ENCODE peak calls at places on chromosomes 3 and 15, in ten cellular contexts. N, C, L, F, U, H, K, P, O and Z are unnamed samples. For H3K27me3, H3K36me3 and H3K4me1, the result is how much of the 10 kb centered on the place peaks cover.

GRCh38 chr3:45677045-45677436 is 12.2 kb upstream of the SACM1L start:
- DNase-seq in U (peak), L (no peak), K (no peak), F (no peak), H (peak), P (no peak), O (no peak), C (peak), N (peak), Z (peak)

GRCh38 chr15:43104426-43104825 is 1.4 kb downstream of the UBR1 start:
- DNase-seq in C (no peak), H (no peak), F (no peak), N (no peak), O (no peak), L (no peak), K (peak), U (no peak), P (no peak), Z (no peak)

GRCh38 chr15:98476559-98476958 is 171.8 kb upstream of the IGF1R start:
- DNase-seq in N (no peak), L (no peak), U (no peak), F (no peak), K (no peak), H (no peak), C (no peak), P (no peak), O (no peak), Z (no peak)

GRCh38 chr3:157294444-157294843 is 134.5 kb upstream of the CCNL1 start:
- DNase-seq in L (no peak), H (no peak), P (no peak), N (no peak), U (no peak), O (no peak), C (no peak), K (no peak), F (no peak), Z (no peak)

GRCh38 chr3:10665611-10666010 is 150.4 kb upstream of the SLC6A11 start:
- DNase-seq in P (no peak), K (no peak), L (no peak), C (no peak), H (no peak), U (no peak), O (no peak), N (no peak), F (no peak), Z (no peak)

GRCh38 chr3:34882764-34883163 is 756.6 kb upstream of the ARPP21 start:
- DNase-seq in P (no peak), O (no peak), L (no peak), H (no peak), U (no peak), N (no peak), K (no peak), F (peak), C (peak), Z (no peak)

GRCh38 chr3:186882125-186882524 is 39.6 kb downstream of the ADIPOQ start:
- DNase-seq in L (no peak), F (no peak), O (no peak), U (no peak), C (no peak), P (no peak), H (no peak), K (no peak), N (no peak), Z (no peak)

GRCh38 chr15:96115642-96116041 is 214.9 kb upstream of the NR2F2 start:
- DNase-seq in H (no peak), C (no peak), U (peak), N (no peak), F (no peak), O (no peak), K (no peak), P (no peak), L (no peak), Z (no peak)

GRCh38 chr3:8793242-8793641 is 23.8 kb upstream of the OXTR start:
- DNase-seq in L (no peak), P (no peak), O (no peak), F (peak), H (no peak), K (no peak), N (no peak), U (no peak), C (no peak), Z (no peak)

GRCh38 chr15:66065325-66065724 is 188.2 kb downstream of the MEGF11 start:
- DNase-seq in H (no peak), L (peak), F (no peak), O (no peak), K (no peak), C (no peak), P (no peak), N (no peak), U (no peak), Z (no peak)

GRCh38 chr3:9180764-9181117 is 68.7 kb downstream of the SRGAP3 start:
- DNase-seq in F (no peak), C (peak), O (no peak), U (no peak), H (peak), N (no peak), K (no peak), L (no peak), P (no peak), Z (no peak)

GRCh38 chr15:97966924-97967620 is 6.6 kb downstream of the ARRDC4 start:
- DNase-seq in U (no peak), C (peak), N (no peak), P (no peak), K (no peak), O (no peak), F (no peak), L (no peak), H (no peak), Z (no peak)

GRCh38 chr3:105014631-105015030 is 352.1 kb upstream of the ALCAM start:
- DNase-seq in U (no peak), K (no peak), P (no peak), F (no peak), O (no peak), H (no peak), N (no peak), C (no peak), L (no peak), Z (no peak)

GRCh38 chr3:29275309-29275708 is 5.6 kb upstream of the RBMS3 start:
- DNase-seq in P (no peak), N (no peak), H (no peak), U (no peak), C (no peak), F (no peak), L (no peak), K (no peak), O (no peak), Z (no peak)

GRCh38 chr3:13166243-13167063 is 93.2 kb upstream of the IQSEC1 start:
- DNase-seq in C (no peak), P (no peak), N (no peak), U (no peak), L (no peak), F (no peak), H (no peak), K (no peak), O (no peak), Z (no peak)

GRCh38 chr15:29682781-29683180 is 139.5 kb downstream of the TJP1 start:
- DNase-seq in O (no peak), N (no peak), K (no peak), L (no peak), H (no peak), C (no peak), F (no peak), P (no peak), U (no peak), Z (no peak)

GRCh38 chr3:40097507-40098117 is 211.9 kb upstream of the EIF1B start:
- DNase-seq in N (no peak), K (no peak), F (no peak), H (no peak), L (no peak), P (no peak), O (no peak), C (no peak), U (no peak), Z (no peak)

GRCh38 chr3:128546646-128547045 is 53.6 kb upstream of the GATA2 start:
- DNase-seq in F (peak), U (no peak), N (no peak), O (no peak), H (no peak), P (no peak), L (peak), K (no peak), C (no peak), Z (no peak)

GRCh38 chr3:47910777-47911440 is 105.3 kb downstream of the MAP4 start:
- DNase-seq in F (peak), H (no peak), N (no peak), C (no peak), U (peak), O (no peak), L (no peak), K (peak), P (no peak), Z (no peak)

GRCh38 chr3:114827495-114827894 is 319.6 kb downstream of the ZBTB20 start:
- DNase-seq in H (peak), U (peak), N (no peak), K (peak), O (no peak), L (no peak), C (peak), P (no peak), F (peak), Z (no peak)

GRCh38 chr3:191790934-191791333 is 330.0 kb downstream of the PYDC2 start:
- DNase-seq in H (no peak), L (no peak), F (no peak), P (no peak), K (no peak), C (no peak), O (no peak), U (no peak), N (no peak), Z (no peak)

DNA sequence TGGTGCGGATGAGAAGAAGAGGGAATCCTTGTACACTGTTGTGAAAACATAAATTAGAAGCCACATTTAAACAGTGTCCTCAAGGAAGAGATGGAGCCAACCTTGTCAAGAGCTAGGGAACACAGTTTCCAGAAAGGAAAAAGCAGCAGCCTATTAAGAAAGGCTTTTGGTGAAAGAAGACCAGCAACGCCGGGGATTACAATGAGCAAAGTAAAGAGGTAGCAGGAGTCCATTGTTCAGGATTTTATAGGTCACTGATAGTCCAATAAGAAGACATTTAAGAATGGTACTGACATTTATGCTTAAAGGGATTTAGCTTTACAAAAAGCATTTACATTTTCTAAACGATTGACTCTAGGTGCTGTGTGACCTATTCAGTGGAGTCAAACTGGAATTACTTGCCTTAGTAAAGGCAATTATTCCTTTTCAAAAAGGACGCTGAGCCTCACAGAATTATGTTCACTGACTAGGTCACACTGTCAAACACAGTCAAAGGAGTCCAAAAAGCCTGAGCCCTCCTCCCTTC is 40.8 kb downstream of the CSNK1G1 start:
- DNase-seq in C (no peak), F (no peak), U (no peak), L (no peak), H (no peak), K (no peak), N (no peak), O (no peak), P (no peak), Z (no peak)
- H3K27me3 ChIP-seq in C (under half), F (under half), U (under half), L (under half), H (under half), K (under half), N (under half), O (under half), P (under half), Z (under half)

GRCh38 chr3:41632705-41633104 is 329.2 kb downstream of the ULK4 start:
- DNase-seq in F (no peak), C (no peak), N (no peak), L (no peak), P (no peak), H (no peak), O (no peak), U (peak), K (no peak), Z (no peak)

GRCh38 chr3:41640076-41640475 is 321.8 kb downstream of the ULK4 start:
- DNase-seq in H (no peak), C (no peak), L (no peak), P (no peak), U (no peak), O (no peak), K (no peak), F (no peak), N (no peak), Z (no peak)

GRCh38 chr3:41638381-41638780 is 323.5 kb downstream of the ULK4 start:
- DNase-seq in P (no peak), N (no peak), F (no peak), U (no peak), O (no peak), L (no peak), H (no peak), K (no peak), C (no peak), Z (no peak)
- H3K36me3 ChIP-seq in P (under half), N (under half), F (under half), U (under half), O (under half), L (under half), H (under half), K (under half), C (under half), Z (under half)

DNA sequence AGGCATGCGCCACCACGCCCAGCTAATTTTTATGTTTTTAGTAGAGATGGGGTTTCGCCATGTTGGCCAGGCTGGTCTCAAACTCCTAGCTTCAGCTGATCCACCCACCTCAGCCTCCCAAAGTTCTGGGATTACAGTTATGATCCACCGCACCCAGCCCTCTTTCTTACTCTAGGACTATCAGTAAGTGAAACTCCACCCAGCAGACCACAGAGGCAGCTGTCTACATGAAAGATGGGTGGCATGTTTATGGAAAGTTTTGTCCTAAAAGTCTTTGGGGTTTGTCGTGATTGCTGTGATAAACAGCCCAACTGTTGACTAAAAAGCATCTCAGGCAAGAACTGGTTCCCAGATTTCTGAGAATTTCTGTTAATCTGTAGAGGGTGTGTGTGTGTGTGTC is 10.9 kb downstream of the ARL6IP5 start:
- DNase-seq in N (no peak), K (no peak), O (no peak), L (no peak), U (no peak), P (no peak), H (no peak), F (no peak), C (no peak), Z (no peak)
- H3K4me1 ChIP-seq in N (half or more), K (under half), O (half or more), L (half or more), U (under half), P (under half), H (half or more), F (under half), C (under half), Z (half or more)

GRCh38 chr15:69117431-69117841 is 43.0 kb upstream of the GLCE start:
- DNase-seq in F (peak), C (no peak), O (no peak), U (no peak), P (no peak), K (no peak), N (no peak), H (no peak), L (no peak), Z (no peak)

GRCh38 chr15:69119016-69119415 is 41.4 kb upstream of the GLCE start:
- DNase-seq in K (no peak), U (no peak), L (no peak), F (no peak), H (no peak), C (no peak), P (no peak), O (no peak), N (no peak), Z (no peak)

GRCh38 chr15:69119692-69120395 is 40.6 kb upstream of the GLCE start:
- DNase-seq in O (no peak), H (no peak), U (no peak), P (no peak), K (no peak), F (no peak), L (no peak), C (no peak), N (no peak), Z (no peak)

GRCh38 chr15:69116391-69116790 is 44.0 kb upstream of the GLCE start:
- DNase-seq in H (no peak), K (no peak), C (no peak), U (no peak), L (no peak), O (no peak), F (no peak), P (no peak), N (no peak), Z (no peak)

GRCh38 chr15:69118089-69118488 is 42.3 kb upstream of the GLCE start:
- DNase-seq in C (no peak), N (no peak), P (no peak), L (no peak), H (no peak), O (no peak), K (no peak), U (peak), F (no peak), Z (no peak)
- H3K27me3 ChIP-seq in C (under half), N (under half), P (under half), L (under half), H (under half), O (under half), K (under half), U (under half), F (under half), Z (under half)

DNA sequence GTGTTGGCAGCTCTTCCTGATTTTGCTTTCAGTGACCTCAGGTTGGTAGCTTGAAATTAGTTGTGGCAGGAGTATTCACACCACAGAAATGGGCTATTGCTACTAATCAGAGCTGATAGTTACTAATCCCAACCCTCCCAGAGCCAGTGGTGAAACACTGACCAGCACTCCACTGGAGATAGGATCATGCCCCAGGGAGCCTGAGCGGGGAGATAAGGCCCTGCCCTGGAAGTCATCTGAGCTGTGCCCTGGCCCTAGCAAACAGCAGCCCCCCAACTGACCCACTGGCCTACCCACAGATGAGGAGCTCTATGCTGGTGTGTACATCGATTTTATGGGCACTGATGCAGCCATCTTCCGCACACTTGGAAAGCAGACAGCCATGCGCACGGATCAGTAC is 9.4 kb upstream of the GNAT1 start:
- DNase-seq in N (no peak), O (no peak), F (peak), K (no peak), P (no peak), C (no peak), H (no peak), U (no peak), L (no peak), Z (no peak)
- H3K36me3 ChIP-seq in N (under half), O (under half), F (under half), K (under half), P (under half), C (under half), H (under half), U (under half), L (half or more), Z (under half)

DNA sequence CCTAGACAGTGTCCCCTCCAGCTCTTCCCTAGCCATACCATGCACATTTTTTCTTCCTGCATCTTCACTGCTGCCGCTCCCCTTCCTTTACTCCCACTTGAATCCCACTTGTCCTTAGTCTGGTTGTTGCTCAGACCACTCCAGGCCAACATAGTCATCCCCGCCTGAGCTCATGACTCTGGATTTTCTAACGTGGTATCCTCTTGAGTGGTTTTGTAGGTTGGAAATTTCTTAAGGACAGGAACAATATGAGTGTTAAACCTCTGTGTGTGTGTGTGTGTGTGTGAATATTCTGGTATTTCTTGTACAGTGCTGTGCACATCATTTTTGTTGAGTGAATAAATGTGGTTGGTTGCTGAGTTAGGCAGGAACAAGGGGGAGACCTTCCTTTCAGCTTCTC is 3.1 kb downstream of the BAHD1 start:
- DNase-seq in O (no peak), K (no peak), L (no peak), F (no peak), U (no peak), N (no peak), C (no peak), P (no peak), H (no peak), Z (no peak)
- H3K4me1 ChIP-seq in O (half or more), K (under half), L (under half), F (under half), U (under half), N (half or more), C (under half), P (under half), H (under half), Z (under half)

GRCh38 chr3:198079771-198080520 is 119.9 kb downstream of the LMLN start:
- DNase-seq in F (no peak), C (no peak), L (no peak), U (peak), K (peak), H (no peak), P (no peak), N (peak), O (no peak), Z (peak)
- H3K27me3 ChIP-seq in F (half or more), C (under half), L (half or more), U (half or more), K (under half), H (under half), P (under half), N (under half), O (half or more), Z (under half)